ENCODE peak calls at places on chromosomes 7 and 10, in ten cellular contexts. Y is transverse colon; A is CD8-positive, alpha-beta memory T cell; I is ovary; S is astrocyte; J is CD4-positive, alpha-beta memory T cell; G is fibroblast of lung; Z is psoas muscle; K is uterus; U is A673. B is an unnamed sample.
A peak's percentile ranks its signal among the peaks of the same experiment; 100 is the strongest.

GRCh38 chr10:90424730-90425129 is 433.1 kb downstream of the HTR7 start:
- DNase-seq in Z (no peak), J (no peak), K (no peak), S (peak; percentile 62), U (no peak), Y (no peak), A (no peak), G (peak; percentile 68), I (no peak), B (no peak)

GRCh38 chr7:129993275-129993674 is 40.5 kb upstream of the UBE2H start:
- DNase-seq in G (no peak), Z (no peak), Y (no peak), U (no peak), I (no peak), A (no peak), J (no peak), K (no peak), S (no peak), B (no peak)

GRCh38 chr7:47483604-47484273 is 98.2 kb downstream of the TNS3 start:
- DNase-seq in I (no peak), A (no peak), Y (no peak), Z (no peak), K (no peak), J (no peak), S (no peak), U (no peak), G (peak; percentile 40), B (no peak)

GRCh38 chr7:149729586-149729982 is 43.8 kb downstream of the ZNF467 start:
- DNase-seq in K (no peak), S (no peak), Y (no peak), G (no peak), I (no peak), A (no peak), Z (no peak), J (no peak), U (no peak), B (no peak)

GRCh38 chr10:2978111-2978510 is 89.2 kb upstream of the PFKP start:
- DNase-seq in A (no peak), K (no peak), I (no peak), Z (no peak), S (peak; percentile 57), U (peak; percentile 79), G (peak; percentile 70), Y (no peak), J (no peak), B (peak; percentile 6)

GRCh38 chr7:11078242-11078834 is 104.7 kb downstream of the PHF14 start:
- DNase-seq in I (no peak), A (no peak), J (no peak), S (no peak), G (no peak), Z (no peak), K (no peak), Y (no peak), U (no peak), B (no peak)

GRCh38 chr7:42025635-42026375 is 211.2 kb downstream of the GLI3 start:
- DNase-seq in A (no peak), Y (no peak), U (no peak), K (no peak), G (no peak), I (no peak), S (no peak), Z (no peak), J (no peak), B (no peak)

GRCh38 chr7:71486856-71487628 is 355.1 kb downstream of the GALNT17 start:
- DNase-seq in J (no peak), K (peak; percentile 30), A (no peak), G (peak; percentile 79), S (peak; percentile 73), Z (peak; percentile 76), U (no peak), I (no peak), Y (peak; percentile 9), B (no peak)

GRCh38 chr10:4545077-4545476 is 280.9 kb upstream of the AKR1E2 start:
- DNase-seq in S (no peak), Z (no peak), A (no peak), G (no peak), J (no peak), I (no peak), K (no peak), Y (no peak), U (no peak), B (no peak)

GRCh38 chr10:3136336-3136735 is 36.2 kb downstream of the PITRM1 start:
- DNase-seq in Z (peak; percentile 83), Y (no peak), S (no peak), K (peak; percentile 64), J (no peak), I (peak; percentile 64), A (no peak), U (no peak), G (no peak), B (no peak)

GRCh38 chr7:106824458-106824857 is 40.6 kb upstream of the PIK3CG start:
- DNase-seq in S (peak; percentile 56), K (no peak), J (no peak), U (no peak), Y (no peak), A (no peak), G (peak; percentile 73), I (no peak), Z (no peak), B (no peak)

GRCh38 chr7:123303926-123304325 is 104.2 kb upstream of the SLC13A1 start:
- DNase-seq in S (no peak), Y (no peak), G (no peak), K (no peak), Z (no peak), A (no peak), J (no peak), U (no peak), I (no peak), B (no peak)

GRCh38 chr10:112713411-112713810 is 236.6 kb upstream of the TCF7L2 start:
- DNase-seq in S (peak; percentile 33), I (no peak), U (no peak), Z (no peak), G (peak; percentile 51), Y (no peak), J (no peak), A (no peak), K (no peak), B (no peak)

GRCh38 chr10:76717141-76717540 is 920.5 kb downstream of the KCNMA1 start:
- DNase-seq in G (peak; percentile 88), K (no peak), J (no peak), I (no peak), A (no peak), Z (no peak), U (no peak), Y (no peak), S (peak; percentile 89), B (no peak)

GRCh38 chr7:117110480-117111315 is 157.4 kb downstream of the ST7 start:
- DNase-seq in Z (no peak), Y (no peak), S (no peak), U (peak; percentile 55), J (peak; percentile 49), A (no peak), I (no peak), K (no peak), G (no peak), B (no peak)

GRCh38 chr10:43076311-43076875 is 476 bp upstream of the RET start:
- DNase-seq in Y (no peak), J (no peak), S (no peak), A (no peak), K (no peak), Z (peak; percentile 48), I (no peak), G (no peak), U (peak; percentile 44), B (peak; percentile 56)
- H3K27me3 ChIP-seq in Y (peaks cover 50% of the 10 kb centered on the region), J (no peaks in the 10 kb centered on the region), S (peaks cover 18% of the 10 kb centered on the region), A (peaks cover 6% of the 10 kb centered on the region), K (no peaks in the 10 kb centered on the region), Z (peaks cover 62% of the 10 kb centered on the region), I (no peaks in the 10 kb centered on the region), G (peaks cover 6% of the 10 kb centered on the region), U (peaks cover 3% of the 10 kb centered on the region), B (peaks cover 6% of the 10 kb centered on the region)

DNA sequence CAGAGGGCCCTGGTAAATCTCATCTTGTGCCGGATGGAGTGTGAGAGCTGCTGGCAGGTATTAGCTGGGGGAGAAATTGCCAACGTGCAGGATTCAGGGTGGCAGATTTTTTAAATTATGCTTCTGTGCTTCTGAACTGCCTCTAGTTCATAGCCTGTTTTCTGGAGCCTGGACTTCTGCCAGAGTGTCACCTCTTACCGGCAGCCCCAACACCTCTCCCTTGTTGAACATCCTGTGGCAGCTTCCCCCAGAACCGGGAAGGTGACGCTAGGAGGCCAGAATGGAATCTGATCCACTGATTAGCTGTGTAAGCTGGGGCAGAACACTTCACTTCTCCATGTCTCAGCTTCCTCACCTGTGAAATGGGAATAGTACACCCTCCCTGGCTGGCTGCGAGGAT is 5.1 kb downstream of the VWA2 start:
- DNase-seq in U (no peak), I (no peak), G (no peak), K (no peak), Y (no peak), A (no peak), Z (no peak), J (no peak), S (no peak), B (no peak)
- H3K27me3 ChIP-seq in U (peaks cover 68% of the 10 kb centered on the region), I (peaks cover 3% of the 10 kb centered on the region), G (peaks cover 39% of the 10 kb centered on the region), K (peaks cover 7% of the 10 kb centered on the region), Y (peaks cover 55% of the 10 kb centered on the region), A (peaks cover 11% of the 10 kb centered on the region), Z (peaks cover 37% of the 10 kb centered on the region), J (peaks cover 5% of the 10 kb centered on the region), S (peaks cover 60% of the 10 kb centered on the region), B (peaks cover 50% of the 10 kb centered on the region)

GRCh38 chr7:151853896-151854807 is 22.8 kb downstream of the PRKAG2 start:
- DNase-seq in Y (no peak), I (no peak), G (no peak), J (no peak), U (no peak), A (no peak), Z (peak; percentile 83), S (no peak), K (peak; percentile 32), B (no peak)
- H3K27me3 ChIP-seq in Y (no peaks in the 10 kb centered on the region), I (no peaks in the 10 kb centered on the region), G (peaks cover 3% of the 10 kb centered on the region), J (no peaks in the 10 kb centered on the region), U (no peaks in the 10 kb centered on the region), A (no peaks in the 10 kb centered on the region), Z (no peaks in the 10 kb centered on the region), S (peaks cover 13% of the 10 kb centered on the region), K (no peaks in the 10 kb centered on the region), B (no peaks in the 10 kb centered on the region)

GRCh38 chr10:70437721-70438120 is 3.8 kb downstream of the NODAL start:
- DNase-seq in U (no peak), Y (no peak), K (no peak), J (no peak), Z (no peak), A (no peak), G (no peak), S (no peak), I (no peak), B (no peak)

GRCh38 chr10:70441877-70442205 is 360 bp upstream of the NODAL start:
- DNase-seq in J (no peak), A (no peak), K (no peak), Z (no peak), U (no peak), G (no peak), S (no peak), I (no peak), Y (no peak), B (no peak)

GRCh38 chr10:70441161-70441876 is at the start of gene NODAL:
- DNase-seq in J (no peak), G (no peak), Z (no peak), Y (no peak), K (no peak), U (peak; percentile 43), A (no peak), I (no peak), S (no peak), B (no peak)

GRCh38 chr10:70442332-70442988 is 979 bp upstream of the NODAL start:
- DNase-seq in A (no peak), S (no peak), G (no peak), K (no peak), U (no peak), Y (peak; percentile 46), Z (no peak), J (no peak), I (no peak), B (no peak)

GRCh38 chr10:70440296-70441160 is 953 bp downstream of the NODAL start:
- DNase-seq in K (no peak), Y (no peak), A (no peak), S (no peak), G (no peak), I (no peak), U (no peak), J (no peak), Z (no peak), B (no peak)
- H3K27me3 ChIP-seq in K (peaks cover 8% of the 10 kb centered on the region), Y (peaks cover 44% of the 10 kb centered on the region), A (peaks cover 26% of the 10 kb centered on the region), S (peaks cover 41% of the 10 kb centered on the region), G (peaks cover 40% of the 10 kb centered on the region), I (no peaks in the 10 kb centered on the region), U (peaks cover 33% of the 10 kb centered on the region), J (peaks cover 29% of the 10 kb centered on the region), Z (peaks cover 24% of the 10 kb centered on the region), B (peaks cover 21% of the 10 kb centered on the region)